ENCODE peak calls at places on chromosomes 4 and X, in five cellular contexts. Q is SK-N-SH, L is A549, B is stomach, I is transverse colon. X is an unnamed sample.
A peak's percentile ranks its signal among the peaks of the same experiment; 100 is the strongest.

GRCh38 chr4:71186566-71187398 is 152.0 kb upstream of the SLC4A4 start:
- DNase-seq in Q (peak; percentile 61), L (peak; percentile 29), B (peak; percentile 71), I (peak; percentile 74), X (peak; percentile 36)

GRCh38 chrX:83588409-83588808 is 80.3 kb downstream of the POU3F4 start:
- DNase-seq in Q (no peak), L (no peak), B (no peak), I (no peak), X (no peak)

GRCh38 chr4:2040391-2041233 is 18.5 kb upstream of the NAT8L start:
- DNase-seq in Q (peak; percentile 75), L (no peak), B (no peak), I (no peak), X (no peak)

GRCh38 chrX:39967348-39967747 is 130.4 kb downstream of the BCOR start:
- DNase-seq in Q (no peak), L (no peak), B (no peak), I (no peak), X (no peak)

GRCh38 chrX:107736781-107737531 is 38.6 kb downstream of the TSC22D3 start:
- DNase-seq in Q (no peak), L (no peak), B (no peak), I (no peak), X (no peak)

GRCh38 chr4:89797117-89797516 is 39.8 kb downstream of the SNCA start:
- DNase-seq in Q (no peak), L (no peak), B (no peak), I (no peak), X (no peak)

GRCh38 chr4:172692701-172693100 is 475.9 kb upstream of the GALNT7 start:
- DNase-seq in Q (no peak), L (no peak), B (no peak), I (no peak), X (no peak)

GRCh38 chrX:131783555-131784338 is 239.4 kb upstream of the STK26 start:
- DNase-seq in Q (no peak), L (no peak), B (peak; percentile 81), I (peak; percentile 83), X (peak; percentile 82)

GRCh38 chr4:156560701-156561100 is 410.9 kb downstream of the PDGFC start:
- DNase-seq in Q (no peak), L (no peak), B (no peak), I (no peak), X (no peak)

GRCh38 chr4:55386073-55386472 is 9.7 kb upstream of the TMEM165 start:
- DNase-seq in Q (peak; percentile 53), L (no peak), B (no peak), I (no peak), X (no peak)

GRCh38 chr4:7554885-7555284 is 120.2 kb upstream of the PSAPL1 start:
- DNase-seq in Q (no peak), L (no peak), B (no peak), I (no peak), X (no peak)

GRCh38 chr4:85555210-85555609 is 80.3 kb downstream of the ARHGAP24 start:
- DNase-seq in Q (no peak), L (no peak), B (no peak), I (no peak), X (no peak)

GRCh38 chr4:39304651-39305050 is 61.5 kb downstream of the RFC1 start:
- DNase-seq in Q (no peak), L (no peak), B (no peak), I (no peak), X (no peak)

GRCh38 chr4:87239821-87240220 is 19.4 kb upstream of the KLHL8 start:
- DNase-seq in Q (no peak), L (no peak), B (no peak), I (no peak), X (no peak)

GRCh38 chr4:97892596-97893266 is 250.5 kb downstream of the STPG2 start:
- DNase-seq in Q (no peak), L (no peak), B (no peak), I (no peak), X (no peak)

GRCh38 chr4:1842339-1842895 is 13.5 kb downstream of the LETM1 start:
- DNase-seq in Q (no peak), L (no peak), B (no peak), I (no peak), X (no peak)

GRCh38 chr4:156377036-156377700 is 423.5 kb upstream of the CTSO start:
- DNase-seq in Q (no peak), L (no peak), B (no peak), I (no peak), X (no peak)

GRCh38 chr4:152032722-152033131 is 271.9 kb upstream of the GATB start:
- DNase-seq in Q (no peak), L (no peak), B (no peak), I (no peak), X (no peak)

GRCh38 chr4:113952452-113953029 is 26.9 kb downstream of the ARSJ start:
- DNase-seq in Q (peak; percentile 22), L (peak; percentile 12), B (no peak), I (no peak), X (no peak)

GRCh38 chr4:145340071-145340695 is 141.5 kb upstream of the SMAD1 start:
- DNase-seq in Q (no peak), L (no peak), B (no peak), I (no peak), X (no peak)

GRCh38 chr4:103634236-103634635 is 85.5 kb downstream of the TACR3 start:
- DNase-seq in Q (no peak), L (no peak), B (no peak), I (no peak), X (no peak)

GRCh38 chrX:153878969-153879653 is 6.9 kb downstream of the L1CAM start:
- DNase-seq in Q (peak; percentile 81), L (no peak), B (no peak), I (no peak), X (no peak)
- TF ChIP-seq EP300 in Q (no peak), L (no peak), B (no peak), I (no peak), X (no peak)

GRCh38 chr4:102301167-102301566 is 44.1 kb downstream of the SLC39A8 start:
- DNase-seq in Q (no peak), L (no peak), B (no peak), I (no peak), X (no peak)
- TF ChIP-seq EP300 in Q (no peak), L (no peak), B (no peak), I (no peak), X (no peak)

DNA sequence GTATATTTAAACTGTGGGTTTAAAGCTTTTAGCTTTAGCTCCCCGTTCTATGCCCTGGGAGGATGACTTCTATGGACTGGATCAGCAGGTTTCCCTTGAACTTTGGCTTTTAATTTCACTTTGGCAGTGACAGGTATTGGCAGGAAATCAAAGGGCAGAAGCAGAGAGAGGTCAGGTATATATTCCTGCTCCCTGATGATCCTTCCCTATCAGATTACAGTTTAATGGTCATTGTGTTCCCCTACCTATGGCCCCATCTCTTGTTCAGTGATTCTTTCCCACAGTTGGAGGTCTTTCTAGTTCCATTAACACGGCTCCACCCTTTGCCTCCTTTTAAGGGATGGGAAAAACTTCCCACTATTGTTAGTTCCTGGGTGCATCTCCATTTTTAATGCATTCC is 107.8 kb upstream of the TMEM47 start:
- DNase-seq in Q (no peak), L (no peak), B (no peak), I (no peak), X (no peak)
- TF ChIP-seq EP300 in Q (no peak), L (no peak), B (no peak), I (no peak), X (no peak)

GRCh38 chrX:48597353-48598264 is at the start of gene WDR13:
- DNase-seq in Q (peak; percentile 91), L (peak; percentile 88), B (peak; percentile 92), I (peak; percentile 94), X (peak; percentile 95)
- TF ChIP-seq EP300 in Q (no peak), L (no peak), B (no peak), I (no peak), X (no peak)

DNA sequence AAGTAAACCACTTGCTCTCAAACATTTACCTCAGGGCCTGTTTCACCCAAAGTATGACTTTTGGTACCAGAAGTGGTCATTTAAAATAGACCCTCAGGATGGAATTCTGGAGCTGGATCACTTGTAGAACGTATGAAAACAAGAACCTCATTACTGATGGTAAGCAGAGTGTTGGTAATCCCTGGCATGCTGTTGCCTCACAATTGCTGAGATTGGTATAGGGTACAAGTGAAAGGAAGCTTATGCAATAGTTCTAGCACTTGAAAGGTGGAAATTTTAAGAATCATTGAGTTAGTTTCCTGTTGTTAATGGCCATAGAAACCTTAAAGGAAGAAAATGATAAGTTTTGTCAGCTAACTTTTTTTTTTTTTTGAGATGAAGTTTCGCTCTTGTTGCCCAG is 22.3 kb upstream of the THOC2 start:
- DNase-seq in Q (no peak), L (no peak), B (no peak), I (no peak), X (no peak)
- TF ChIP-seq EP300 in Q (no peak), L (no peak), B (no peak), I (no peak), X (no peak)

DNA sequence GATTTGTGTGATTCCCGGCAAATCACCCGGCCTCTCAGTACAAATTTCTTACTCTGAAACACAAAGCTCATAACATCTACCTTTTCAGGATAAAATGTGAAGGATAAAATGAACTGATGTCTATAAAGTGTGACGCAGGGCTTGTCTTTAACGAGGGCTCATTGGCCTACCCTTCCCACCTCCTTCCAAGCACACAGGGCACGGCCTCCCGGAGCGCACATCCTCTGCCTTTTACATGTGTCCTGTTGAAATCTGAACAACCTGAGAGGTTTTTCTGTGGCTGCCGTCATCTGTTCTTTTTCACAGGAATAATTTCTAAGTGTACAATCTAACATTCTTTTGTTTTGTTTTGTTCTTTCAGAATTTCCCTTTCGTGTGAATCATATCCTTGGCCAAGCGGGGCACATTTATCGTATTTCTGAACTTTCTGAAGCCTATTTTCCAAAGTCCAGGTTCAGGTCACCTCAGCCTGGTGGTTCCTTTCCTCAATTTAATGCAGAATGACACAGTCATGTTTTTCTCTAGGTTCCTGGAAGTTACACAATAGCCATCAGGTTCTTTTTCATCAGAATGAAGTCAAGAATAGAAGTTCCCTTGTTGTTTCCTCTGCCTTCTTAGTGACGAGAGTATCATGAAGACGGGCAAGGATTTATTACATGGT is 53.1 kb upstream of the SPRY1 start:
- DNase-seq in Q (no peak), L (no peak), B (no peak), I (no peak), X (no peak)
- TF ChIP-seq EP300 in Q (no peak), L (no peak), B (no peak), I (no peak), X (no peak)

GRCh38 chrX:106436695-106437094 is 175.1 kb upstream of the RADX start:
- DNase-seq in Q (no peak), L (no peak), B (no peak), I (no peak), X (no peak)
- TF ChIP-seq EP300 in Q (no peak), L (no peak), B (no peak), I (no peak), X (no peak)